ENCODE peak calls at places on chromosome X, in nine cellular contexts. L is brain microvascular endothelial cell, G is GM06990, N is GM12878, Q is lower lobe of right lung, U is AG09309, S is tibial nerve, V is fibroblast of mammary gland, F is bronchial epithelial cell. J is an unnamed sample.

GRCh38 chrX:148504412-148504950 is 4.1 kb downstream of the AFF2 start:
- DNase-seq in F (no peak), Q (no peak), G (no peak), L (no peak), U (no peak), S (no peak), V (no peak), N (no peak), J (no peak)

GRCh38 chrX:9867753-9868152 is 81.5 kb downstream of the SHROOM2 start:
- DNase-seq in F (peak), G (no peak), U (no peak), N (no peak), S (no peak), V (no peak), L (peak), Q (no peak), J (no peak)

GRCh38 chrX:136936183-136936549 is 55.6 kb upstream of the RBMX start:
- DNase-seq in G (no peak), S (no peak), N (no peak), V (no peak), F (no peak), U (no peak), Q (no peak), L (no peak), J (peak)

GRCh38 chrX:101759000-101759399 is 99.3 kb upstream of the ARMCX2 start:
- DNase-seq in U (peak), N (no peak), S (no peak), F (peak), L (peak), Q (no peak), V (peak), G (no peak), J (peak)

GRCh38 chrX:37746268-37746931 is 33.5 kb upstream of the CYBB start:
- DNase-seq in L (no peak), F (peak), V (no peak), Q (no peak), G (peak), S (no peak), U (no peak), N (peak), J (no peak)

GRCh38 chrX:115494133-115494532 is 66.8 kb upstream of the PLS3 start:
- DNase-seq in U (no peak), G (no peak), Q (no peak), N (no peak), V (no peak), S (no peak), F (no peak), L (no peak), J (no peak)

GRCh38 chrX:115448146-115448545 is 112.8 kb upstream of the PLS3 start:
- DNase-seq in U (no peak), Q (no peak), S (no peak), G (no peak), N (no peak), L (no peak), V (no peak), F (no peak), J (no peak)

GRCh38 chrX:9988762-9989161 is 21.6 kb downstream of the CLDN34 start:
- DNase-seq in N (no peak), S (no peak), V (peak), Q (no peak), L (no peak), U (no peak), G (no peak), F (peak), J (no peak)

GRCh38 chrX:121858867-121859647 is 811.6 kb downstream of the GLUD2 start:
- DNase-seq in F (no peak), S (no peak), L (no peak), G (no peak), N (no peak), V (peak), U (no peak), Q (no peak), J (no peak)

DNA sequence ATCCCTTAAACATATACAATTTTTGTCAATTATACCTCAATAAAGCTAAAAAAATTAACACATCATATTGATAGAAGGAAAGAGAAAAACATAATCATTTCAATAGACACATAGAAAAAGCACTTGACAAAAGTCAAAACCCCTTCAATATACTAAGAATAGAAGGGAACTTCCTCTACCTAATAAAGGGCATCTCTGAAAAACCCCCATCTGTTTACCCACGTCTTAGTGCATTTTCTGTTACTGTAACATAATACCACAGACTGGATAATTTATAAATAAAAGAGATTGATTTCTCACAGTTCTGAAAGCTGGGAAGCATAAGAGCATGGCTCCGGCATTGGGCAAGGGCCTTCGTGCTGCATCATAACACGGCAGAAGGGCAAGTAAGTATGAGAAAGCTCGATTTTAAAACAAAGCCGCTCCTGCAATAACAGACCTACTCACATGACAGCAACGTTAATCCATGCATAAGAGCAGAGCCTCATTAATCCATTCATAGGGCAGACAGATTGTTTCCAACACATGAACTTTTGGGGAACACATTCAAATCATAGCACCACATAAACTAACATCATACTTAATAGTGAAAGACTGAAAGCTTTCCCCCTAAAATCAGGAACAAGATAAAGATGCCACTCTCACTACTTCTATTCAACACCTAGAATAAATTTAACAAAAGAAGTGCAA is 15.7 kb downstream of the STEEP1 start:
- DNase-seq in U (no peak), S (no peak), Q (no peak), V (no peak), N (peak), G (no peak), F (no peak), L (no peak), J (no peak)
- H3K4me3 ChIP-seq in U (no peak), S (no peak), Q (no peak), V (no peak), N (peak), G (peak), F (no peak), L (no peak), J (no peak)

GRCh38 chrX:118523920-118524319 is 28.3 kb downstream of the DOCK11 start:
- DNase-seq in F (no peak), N (no peak), S (no peak), U (no peak), Q (no peak), L (no peak), G (peak), V (no peak), J (no peak)
- TF ChIP-seq CTCF in F (no peak), N (no peak), S (no peak), U (no peak), Q (no peak), L (no peak), G (no peak), V (no peak), J (no peak)

GRCh38 chrX:40877869-40878268 is 142.5 kb upstream of the MED14 start:
- DNase-seq in Q (no peak), U (no peak), F (peak), V (peak), L (no peak), S (no peak), N (no peak), G (peak), J (peak)
- H3K4me3 ChIP-seq in Q (peak), U (no peak), F (no peak), V (no peak), L (no peak), S (no peak), N (no peak), G (no peak), J (no peak)

GRCh38 chrX:106300239-106300638 is 132.1 kb downstream of the PWWP3B start:
- DNase-seq in V (peak), Q (no peak), F (peak), N (no peak), S (no peak), G (no peak), U (no peak), L (no peak), J (no peak)

GRCh38 chrX:106306391-106306947 is 138.4 kb downstream of the PWWP3B start:
- DNase-seq in F (peak), V (no peak), N (no peak), Q (no peak), S (no peak), G (no peak), U (no peak), L (no peak), J (no peak)

GRCh38 chrX:106300656-106301055 is 132.6 kb downstream of the PWWP3B start:
- DNase-seq in G (no peak), S (no peak), U (no peak), V (no peak), L (no peak), N (no peak), Q (no peak), F (peak), J (no peak)

DNA sequence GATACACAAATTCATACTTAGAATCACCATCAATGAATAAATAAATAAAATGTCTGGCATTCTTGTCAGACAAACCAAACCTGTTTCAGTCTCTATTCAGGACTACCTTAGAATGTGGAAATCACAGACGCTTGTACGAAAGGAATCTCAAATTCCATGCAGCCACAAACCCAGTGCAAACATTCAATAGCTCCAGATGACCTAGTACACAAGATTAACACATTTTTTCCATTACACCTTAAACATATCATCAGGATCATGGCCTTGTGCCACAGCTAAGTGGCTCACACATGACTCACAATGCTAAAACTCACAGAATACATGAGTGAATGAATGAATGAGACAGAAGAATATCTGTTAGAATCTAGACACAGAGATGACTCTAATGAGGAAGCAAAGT is 134.2 kb downstream of the PWWP3B start:
- DNase-seq in U (no peak), F (peak), V (peak), N (no peak), L (peak), S (no peak), G (no peak), Q (no peak), J (peak)
- TF ChIP-seq CTCF in U (no peak), F (no peak), V (no peak), N (no peak), L (no peak), S (no peak), G (no peak), Q (no peak), J (no peak)

GRCh38 chrX:139832728-139833309 is 100.0 kb downstream of the ATP11C start:
- DNase-seq in V (no peak), G (no peak), L (no peak), F (no peak), N (no peak), U (no peak), Q (no peak), S (no peak), J (peak)
- H3K4me3 ChIP-seq in V (no peak), G (no peak), L (no peak), F (no peak), N (no peak), U (no peak), Q (no peak), S (no peak), J (no peak)

GRCh38 chrX:118346258-118347094 is 570 bp downstream of the WDR44 start:
- DNase-seq in Q (peak), V (no peak), U (no peak), S (peak), G (peak), L (peak), F (no peak), N (no peak), J (peak)
- TF ChIP-seq CTCF in Q (peak), V (no peak), U (no peak), S (peak), G (peak), L (peak), F (peak), N (peak), J (no peak)

J was measured in fibroblast of villous mesenchyme.